ENCODE peak calls at places on chromosomes 3 and 15, in nine cellular contexts. One of them, this sample, is unnamed.
A peak's percentile ranks its signal among the peaks of the same experiment; 100 is the strongest.

GRCh38 chr3:45659661-45660566 is 29.3 kb upstream of the SACM1L start:
- DNase-seq in NCI-H2171 treated with DMSO at 0.1 percent for 48 hours: peak; percentile 26
- DNase-seq in posterior cingulate gyrus: peak; percentile 73
- DNase-seq in EL: peak; percentile 83
- DNase-seq in left cardiac atrium: peak; percentile 68
- DNase-seq in activated T-cell treated with anti-CD3 and anti-CD28 coated beads, Interleukin-2, amount 50 U/mL, for 24 hours: peak; percentile 57
- DNase-seq in tibial nerve: peak; percentile 51
- DNase-seq in NCI-H1092: peak; percentile 30
- DNase-seq in uterus: peak; percentile 79
- DNase-seq in this sample: peak; percentile 35

GRCh38 chr3:128317698-128318231 is 148.9 kb downstream of the DNAJB8 start:
- DNase-seq in left cardiac atrium: no peak
- DNase-seq in tibial nerve: no peak
- DNase-seq in NCI-H2171 treated with DMSO at 0.1 percent for 48 hours: no peak
- DNase-seq in posterior cingulate gyrus: no peak
- DNase-seq in activated T-cell treated with anti-CD3 and anti-CD28 coated beads, Interleukin-2, amount 50 U/mL, for 24 hours: peak; percentile 31
- DNase-seq in uterus: no peak
- DNase-seq in EL: no peak
- DNase-seq in NCI-H1092: no peak
- DNase-seq in this sample: no peak

GRCh38 chr3:12187448-12188327 is 29.0 kb upstream of the TIMP4 start:
- DNase-seq in left cardiac atrium: peak; percentile 48
- DNase-seq in EL: peak; percentile 61
- DNase-seq in tibial nerve: no peak
- DNase-seq in NCI-H2171 treated with DMSO at 0.1 percent for 48 hours: no peak
- DNase-seq in NCI-H1092: no peak
- DNase-seq in uterus: peak; percentile 26
- DNase-seq in activated T-cell treated with anti-CD3 and anti-CD28 coated beads, Interleukin-2, amount 50 U/mL, for 24 hours: peak; percentile 73
- DNase-seq in posterior cingulate gyrus: no peak
- DNase-seq in this sample: no peak

GRCh38 chr3:127613406-127613805 is 15.2 kb downstream of the MCM2 start:
- DNase-seq in tibial nerve: no peak
- DNase-seq in left cardiac atrium: no peak
- DNase-seq in NCI-H2171 treated with DMSO at 0.1 percent for 48 hours: no peak
- DNase-seq in NCI-H1092: no peak
- DNase-seq in uterus: no peak
- DNase-seq in EL: peak; percentile 41
- DNase-seq in posterior cingulate gyrus: no peak
- DNase-seq in activated T-cell treated with anti-CD3 and anti-CD28 coated beads, Interleukin-2, amount 50 U/mL, for 24 hours: no peak
- DNase-seq in this sample: no peak

GRCh38 chr15:75152382-75153079 is 49.2 kb upstream of the C15orf39 start:
- DNase-seq in left cardiac atrium: no peak
- DNase-seq in uterus: no peak
- DNase-seq in activated T-cell treated with anti-CD3 and anti-CD28 coated beads, Interleukin-2, amount 50 U/mL, for 24 hours: no peak
- DNase-seq in posterior cingulate gyrus: no peak
- DNase-seq in NCI-H1092: no peak
- DNase-seq in NCI-H2171 treated with DMSO at 0.1 percent for 48 hours: no peak
- DNase-seq in EL: no peak
- DNase-seq in tibial nerve: no peak
- DNase-seq in this sample: no peak

GRCh38 chr3:13125092-13126015 is 52.1 kb upstream of the IQSEC1 start:
- DNase-seq in NCI-H2171 treated with DMSO at 0.1 percent for 48 hours: no peak
- DNase-seq in activated T-cell treated with anti-CD3 and anti-CD28 coated beads, Interleukin-2, amount 50 U/mL, for 24 hours: no peak
- DNase-seq in left cardiac atrium: no peak
- DNase-seq in uterus: no peak
- DNase-seq in NCI-H1092: no peak
- DNase-seq in EL: no peak
- DNase-seq in posterior cingulate gyrus: no peak
- DNase-seq in tibial nerve: no peak
- DNase-seq in this sample: no peak

GRCh38 chr3:113231391-113231790 is 20.0 kb downstream of the BOC start:
- DNase-seq in posterior cingulate gyrus: no peak
- DNase-seq in activated T-cell treated with anti-CD3 and anti-CD28 coated beads, Interleukin-2, amount 50 U/mL, for 24 hours: no peak
- DNase-seq in NCI-H2171 treated with DMSO at 0.1 percent for 48 hours: no peak
- DNase-seq in left cardiac atrium: no peak
- DNase-seq in tibial nerve: no peak
- DNase-seq in EL: peak; percentile 68
- DNase-seq in NCI-H1092: no peak
- DNase-seq in uterus: no peak
- DNase-seq in this sample: no peak

GRCh38 chr3:161560006-161560637 is 63.5 kb downstream of the OTOL1 start:
- DNase-seq in left cardiac atrium: peak; percentile 39
- DNase-seq in activated T-cell treated with anti-CD3 and anti-CD28 coated beads, Interleukin-2, amount 50 U/mL, for 24 hours: no peak
- DNase-seq in EL: peak; percentile 51
- DNase-seq in NCI-H2171 treated with DMSO at 0.1 percent for 48 hours: peak; percentile 21
- DNase-seq in NCI-H1092: peak; percentile 37
- DNase-seq in uterus: peak; percentile 29
- DNase-seq in posterior cingulate gyrus: peak; percentile 52
- DNase-seq in tibial nerve: no peak
- DNase-seq in this sample: peak; percentile 47

GRCh38 chr3:16148783-16149182 is 25.7 kb upstream of the GALNT15 start:
- DNase-seq in EL: peak; percentile 53
- DNase-seq in NCI-H2171 treated with DMSO at 0.1 percent for 48 hours: peak; percentile 85
- DNase-seq in activated T-cell treated with anti-CD3 and anti-CD28 coated beads, Interleukin-2, amount 50 U/mL, for 24 hours: no peak
- DNase-seq in NCI-H1092: no peak
- DNase-seq in posterior cingulate gyrus: no peak
- DNase-seq in uterus: peak; percentile 74
- DNase-seq in tibial nerve: peak; percentile 81
- DNase-seq in left cardiac atrium: peak; percentile 80
- DNase-seq in this sample: peak; percentile 56

GRCh38 chr3:26068890-26069289 is 279.0 kb downstream of the OXSM start:
- DNase-seq in left cardiac atrium: peak; percentile 43
- DNase-seq in NCI-H1092: no peak
- DNase-seq in tibial nerve: no peak
- DNase-seq in EL: no peak
- DNase-seq in NCI-H2171 treated with DMSO at 0.1 percent for 48 hours: no peak
- DNase-seq in posterior cingulate gyrus: no peak
- DNase-seq in activated T-cell treated with anti-CD3 and anti-CD28 coated beads, Interleukin-2, amount 50 U/mL, for 24 hours: no peak
- DNase-seq in uterus: no peak
- DNase-seq in this sample: no peak

GRCh38 chr3:105584351-105584790 is 217.7 kb downstream of the ALCAM start:
- DNase-seq in posterior cingulate gyrus: no peak
- DNase-seq in activated T-cell treated with anti-CD3 and anti-CD28 coated beads, Interleukin-2, amount 50 U/mL, for 24 hours: no peak
- DNase-seq in NCI-H2171 treated with DMSO at 0.1 percent for 48 hours: no peak
- DNase-seq in tibial nerve: no peak
- DNase-seq in NCI-H1092: no peak
- DNase-seq in left cardiac atrium: no peak
- DNase-seq in EL: peak; percentile 15
- DNase-seq in uterus: no peak
- DNase-seq in this sample: no peak

GRCh38 chr3:26628915-26629314 is 6.3 kb downstream of the LRRC3B start:
- DNase-seq in activated T-cell treated with anti-CD3 and anti-CD28 coated beads, Interleukin-2, amount 50 U/mL, for 24 hours: no peak
- DNase-seq in NCI-H1092: no peak
- DNase-seq in left cardiac atrium: no peak
- DNase-seq in NCI-H2171 treated with DMSO at 0.1 percent for 48 hours: no peak
- DNase-seq in EL: no peak
- DNase-seq in uterus: no peak
- DNase-seq in posterior cingulate gyrus: no peak
- DNase-seq in tibial nerve: no peak
- DNase-seq in this sample: no peak

GRCh38 chr15:80804970-80805495 is 25.9 kb downstream of the CEMIP start:
- DNase-seq in EL: no peak
- DNase-seq in NCI-H1092: no peak
- DNase-seq in uterus: no peak
- DNase-seq in NCI-H2171 treated with DMSO at 0.1 percent for 48 hours: peak; percentile 69
- DNase-seq in posterior cingulate gyrus: no peak
- DNase-seq in tibial nerve: no peak
- DNase-seq in activated T-cell treated with anti-CD3 and anti-CD28 coated beads, Interleukin-2, amount 50 U/mL, for 24 hours: peak; percentile 44
- DNase-seq in left cardiac atrium: no peak
- DNase-seq in this sample: peak; percentile 66

GRCh38 chr3:88385090-88385489 is 235.3 kb downstream of the C3orf38 start:
- DNase-seq in NCI-H2171 treated with DMSO at 0.1 percent for 48 hours: no peak
- DNase-seq in posterior cingulate gyrus: no peak
- DNase-seq in activated T-cell treated with anti-CD3 and anti-CD28 coated beads, Interleukin-2, amount 50 U/mL, for 24 hours: no peak
- DNase-seq in uterus: no peak
- DNase-seq in EL: no peak
- DNase-seq in NCI-H1092: no peak
- DNase-seq in left cardiac atrium: no peak
- DNase-seq in tibial nerve: no peak
- DNase-seq in this sample: no peak

GRCh38 chr15:100966997-100967396 is 47.8 kb downstream of the LRRK1 start:
- DNase-seq in left cardiac atrium: no peak
- DNase-seq in NCI-H1092: no peak
- DNase-seq in NCI-H2171 treated with DMSO at 0.1 percent for 48 hours: no peak
- DNase-seq in uterus: no peak
- DNase-seq in activated T-cell treated with anti-CD3 and anti-CD28 coated beads, Interleukin-2, amount 50 U/mL, for 24 hours: no peak
- DNase-seq in posterior cingulate gyrus: no peak
- DNase-seq in tibial nerve: no peak
- DNase-seq in EL: no peak
- DNase-seq in this sample: no peak

GRCh38 chr3:135218304-135218703 is 423.2 kb downstream of the EPHB1 start:
- DNase-seq in NCI-H1092: no peak
- DNase-seq in NCI-H2171 treated with DMSO at 0.1 percent for 48 hours: peak; percentile 60
- DNase-seq in posterior cingulate gyrus: no peak
- DNase-seq in activated T-cell treated with anti-CD3 and anti-CD28 coated beads, Interleukin-2, amount 50 U/mL, for 24 hours: no peak
- DNase-seq in uterus: no peak
- DNase-seq in EL: no peak
- DNase-seq in left cardiac atrium: no peak
- DNase-seq in tibial nerve: no peak
- DNase-seq in this sample: no peak

GRCh38 chr3:181725830-181726229 is 14.1 kb downstream of the SOX2 start:
- DNase-seq in left cardiac atrium: no peak
- DNase-seq in activated T-cell treated with anti-CD3 and anti-CD28 coated beads, Interleukin-2, amount 50 U/mL, for 24 hours: no peak
- DNase-seq in posterior cingulate gyrus: peak; percentile 72
- DNase-seq in uterus: no peak
- DNase-seq in NCI-H1092: no peak
- DNase-seq in EL: no peak
- DNase-seq in NCI-H2171 treated with DMSO at 0.1 percent for 48 hours: no peak
- DNase-seq in tibial nerve: no peak
- DNase-seq in this sample: no peak

GRCh38 chr15:26767169-26767670 is 5.6 kb downstream of the GABRB3 start:
- DNase-seq in uterus: no peak
- DNase-seq in tibial nerve: no peak
- DNase-seq in posterior cingulate gyrus: no peak
- DNase-seq in left cardiac atrium: no peak
- DNase-seq in NCI-H1092: no peak
- DNase-seq in NCI-H2171 treated with DMSO at 0.1 percent for 48 hours: peak; percentile 34
- DNase-seq in EL: no peak
- DNase-seq in activated T-cell treated with anti-CD3 and anti-CD28 coated beads, Interleukin-2, amount 50 U/mL, for 24 hours: no peak
- DNase-seq in this sample: no peak

GRCh38 chr3:8445861-8446260 is 55.8 kb upstream of the LMCD1 start:
- DNase-seq in NCI-H1092: no peak
- DNase-seq in activated T-cell treated with anti-CD3 and anti-CD28 coated beads, Interleukin-2, amount 50 U/mL, for 24 hours: no peak
- DNase-seq in EL: peak; percentile 87
- DNase-seq in uterus: no peak
- DNase-seq in tibial nerve: no peak
- DNase-seq in left cardiac atrium: no peak
- DNase-seq in NCI-H2171 treated with DMSO at 0.1 percent for 48 hours: no peak
- DNase-seq in posterior cingulate gyrus: no peak
- DNase-seq in this sample: no peak

GRCh38 chr3:184016820-184017671 is 638 bp downstream of the ABCC5 start:
- DNase-seq in NCI-H1092: peak; percentile 50
- DNase-seq in uterus: peak; percentile 66
- DNase-seq in left cardiac atrium: peak; percentile 68
- DNase-seq in NCI-H2171 treated with DMSO at 0.1 percent for 48 hours: peak; percentile 53
- DNase-seq in EL: peak; percentile 69
- DNase-seq in tibial nerve: peak; percentile 20
- DNase-seq in posterior cingulate gyrus: peak; percentile 35
- DNase-seq in activated T-cell treated with anti-CD3 and anti-CD28 coated beads, Interleukin-2, amount 50 U/mL, for 24 hours: peak; percentile 78
- DNase-seq in this sample: peak; percentile 73

GRCh38 chr15:42348083-42348482 is 11.2 kb upstream of the CAPN3 start:
- DNase-seq in NCI-H2171 treated with DMSO at 0.1 percent for 48 hours: no peak
- DNase-seq in activated T-cell treated with anti-CD3 and anti-CD28 coated beads, Interleukin-2, amount 50 U/mL, for 24 hours: no peak
- DNase-seq in posterior cingulate gyrus: no peak
- DNase-seq in NCI-H1092: no peak
- DNase-seq in left cardiac atrium: no peak
- DNase-seq in tibial nerve: no peak
- DNase-seq in uterus: no peak
- DNase-seq in EL: peak; percentile 82
- DNase-seq in this sample: no peak

GRCh38 chr3:13215940-13216546 is 142.8 kb upstream of the IQSEC1 start:
- DNase-seq in left cardiac atrium: no peak
- DNase-seq in activated T-cell treated with anti-CD3 and anti-CD28 coated beads, Interleukin-2, amount 50 U/mL, for 24 hours: no peak
- DNase-seq in EL: peak; percentile 92
- DNase-seq in posterior cingulate gyrus: no peak
- DNase-seq in NCI-H1092: no peak
- DNase-seq in NCI-H2171 treated with DMSO at 0.1 percent for 48 hours: no peak
- DNase-seq in tibial nerve: no peak
- DNase-seq in uterus: no peak
- DNase-seq in this sample: no peak

GRCh38 chr3:134449277-134449676 is 36.5 kb downstream of the ANAPC13 start:
- DNase-seq in left cardiac atrium: no peak
- DNase-seq in uterus: peak; percentile 44
- DNase-seq in activated T-cell treated with anti-CD3 and anti-CD28 coated beads, Interleukin-2, amount 50 U/mL, for 24 hours: no peak
- DNase-seq in tibial nerve: no peak
- DNase-seq in NCI-H2171 treated with DMSO at 0.1 percent for 48 hours: no peak
- DNase-seq in NCI-H1092: peak; percentile 43
- DNase-seq in posterior cingulate gyrus: peak; percentile 69
- DNase-seq in EL: peak; percentile 56
- DNase-seq in this sample: peak; percentile 32

GRCh38 chr15:59685737-59686297 is 3.3 kb downstream of the BNIP2 start:
- DNase-seq in tibial nerve: no peak
- DNase-seq in posterior cingulate gyrus: no peak
- DNase-seq in NCI-H2171 treated with DMSO at 0.1 percent for 48 hours: no peak
- DNase-seq in uterus: no peak
- DNase-seq in left cardiac atrium: no peak
- DNase-seq in activated T-cell treated with anti-CD3 and anti-CD28 coated beads, Interleukin-2, amount 50 U/mL, for 24 hours: no peak
- DNase-seq in EL: peak; percentile 8
- DNase-seq in NCI-H1092: no peak
- DNase-seq in this sample: no peak

GRCh38 chr3:64958187-64958586 is 270.4 kb upstream of the ADAMTS9 start:
- DNase-seq in uterus: peak; percentile 32
- DNase-seq in activated T-cell treated with anti-CD3 and anti-CD28 coated beads, Interleukin-2, amount 50 U/mL, for 24 hours: no peak
- DNase-seq in EL: no peak
- DNase-seq in tibial nerve: no peak
- DNase-seq in NCI-H1092: no peak
- DNase-seq in left cardiac atrium: no peak
- DNase-seq in posterior cingulate gyrus: no peak
- DNase-seq in NCI-H2171 treated with DMSO at 0.1 percent for 48 hours: no peak
- DNase-seq in this sample: no peak

GRCh38 chr15:85496551-85497545 is 116.4 kb downstream of the AKAP13 start:
- DNase-seq in posterior cingulate gyrus: no peak
- DNase-seq in uterus: no peak
- DNase-seq in NCI-H2171 treated with DMSO at 0.1 percent for 48 hours: peak; percentile 70
- DNase-seq in EL: no peak
- DNase-seq in left cardiac atrium: no peak
- DNase-seq in NCI-H1092: peak; percentile 28
- DNase-seq in activated T-cell treated with anti-CD3 and anti-CD28 coated beads, Interleukin-2, amount 50 U/mL, for 24 hours: no peak
- DNase-seq in tibial nerve: no peak
- DNase-seq in this sample: peak; percentile 35

GRCh38 chr3:124315215-124316033 is 323.5 kb upstream of the ROPN1 start:
- DNase-seq in activated T-cell treated with anti-CD3 and anti-CD28 coated beads, Interleukin-2, amount 50 U/mL, for 24 hours: no peak
- DNase-seq in EL: peak; percentile 78
- DNase-seq in posterior cingulate gyrus: no peak
- DNase-seq in left cardiac atrium: no peak
- DNase-seq in tibial nerve: no peak
- DNase-seq in NCI-H2171 treated with DMSO at 0.1 percent for 48 hours: no peak
- DNase-seq in NCI-H1092: no peak
- DNase-seq in uterus: no peak
- DNase-seq in this sample: no peak

GRCh38 chr3:46019707-46020106 is 7.6 kb downstream of the XCR1 start:
- DNase-seq in tibial nerve: no peak
- DNase-seq in posterior cingulate gyrus: no peak
- DNase-seq in NCI-H1092: no peak
- DNase-seq in NCI-H2171 treated with DMSO at 0.1 percent for 48 hours: no peak
- DNase-seq in left cardiac atrium: no peak
- DNase-seq in activated T-cell treated with anti-CD3 and anti-CD28 coated beads, Interleukin-2, amount 50 U/mL, for 24 hours: no peak
- DNase-seq in uterus: no peak
- DNase-seq in EL: no peak
- DNase-seq in this sample: no peak

GRCh38 chr3:19232566-19232965 is 84.3 kb downstream of the KCNH8 start:
- DNase-seq in EL: no peak
- DNase-seq in NCI-H1092: no peak
- DNase-seq in tibial nerve: no peak
- DNase-seq in uterus: no peak
- DNase-seq in left cardiac atrium: no peak
- DNase-seq in NCI-H2171 treated with DMSO at 0.1 percent for 48 hours: no peak
- DNase-seq in activated T-cell treated with anti-CD3 and anti-CD28 coated beads, Interleukin-2, amount 50 U/mL, for 24 hours: no peak
- DNase-seq in posterior cingulate gyrus: no peak
- DNase-seq in this sample: no peak

GRCh38 chr3:156812521-156813335 is 13.4 kb upstream of the LEKR1 start:
- DNase-seq in tibial nerve: no peak
- DNase-seq in activated T-cell treated with anti-CD3 and anti-CD28 coated beads, Interleukin-2, amount 50 U/mL, for 24 hours: no peak
- DNase-seq in posterior cingulate gyrus: no peak
- DNase-seq in NCI-H2171 treated with DMSO at 0.1 percent for 48 hours: no peak
- DNase-seq in uterus: no peak
- DNase-seq in left cardiac atrium: no peak
- DNase-seq in EL: no peak
- DNase-seq in NCI-H1092: no peak
- DNase-seq in this sample: peak; percentile 9

GRCh38 chr3:124780767-124781485 is 50.7 kb downstream of the UMPS start:
- DNase-seq in uterus: peak; percentile 74
- DNase-seq in posterior cingulate gyrus: peak; percentile 57
- DNase-seq in left cardiac atrium: peak; percentile 87
- DNase-seq in activated T-cell treated with anti-CD3 and anti-CD28 coated beads, Interleukin-2, amount 50 U/mL, for 24 hours: no peak
- DNase-seq in tibial nerve: peak; percentile 60
- DNase-seq in EL: no peak
- DNase-seq in NCI-H1092: no peak
- DNase-seq in NCI-H2171 treated with DMSO at 0.1 percent for 48 hours: no peak
- DNase-seq in this sample: no peak

This sample was measured in NCI-H345.